ENCODE peak calls at places on chromosomes 1 and 21, in eight cellular contexts. One of them, this sample, is unnamed.

GRCh38 chr1:115748396-115749130 is 20.0 kb downstream of the CASQ2 start:
- DNase-seq in transverse colon: no peak
- DNase-seq in prostate gland: no peak
- DNase-seq in Panc1: no peak
- DNase-seq in sigmoid colon: no peak
- DNase-seq in breast epithelium: no peak
- DNase-seq in HCT116: peak; percentile 4
- DNase-seq in endothelial cell of umbilical vein: no peak
- DNase-seq in this sample: no peak

GRCh38 chr1:203289281-203289981 is 15.9 kb upstream of the BTG2 start:
- DNase-seq in HCT116: no peak
- DNase-seq in transverse colon: peak; percentile 77
- DNase-seq in breast epithelium: no peak
- DNase-seq in sigmoid colon: peak; percentile 73
- DNase-seq in prostate gland: no peak
- DNase-seq in endothelial cell of umbilical vein: no peak
- DNase-seq in Panc1: no peak
- DNase-seq in this sample: peak; percentile 95

GRCh38 chr1:223872308-223872878 is 26.6 kb upstream of the TP53BP2 start:
- DNase-seq in transverse colon: no peak
- DNase-seq in prostate gland: no peak
- DNase-seq in endothelial cell of umbilical vein: no peak
- DNase-seq in HCT116: no peak
- DNase-seq in Panc1: no peak
- DNase-seq in breast epithelium: no peak
- DNase-seq in sigmoid colon: no peak
- DNase-seq in this sample: no peak

GRCh38 chr1:221573727-221574126 is 168.2 kb downstream of the DUSP10 start:
- DNase-seq in sigmoid colon: no peak
- DNase-seq in Panc1: no peak
- DNase-seq in HCT116: no peak
- DNase-seq in breast epithelium: no peak
- DNase-seq in transverse colon: no peak
- DNase-seq in endothelial cell of umbilical vein: no peak
- DNase-seq in prostate gland: no peak
- DNase-seq in this sample: no peak

GRCh38 chr1:195530961-195531360 is 1077.3 kb downstream of the KCNT2 start:
- DNase-seq in prostate gland: no peak
- DNase-seq in sigmoid colon: no peak
- DNase-seq in HCT116: no peak
- DNase-seq in transverse colon: no peak
- DNase-seq in endothelial cell of umbilical vein: no peak
- DNase-seq in breast epithelium: no peak
- DNase-seq in Panc1: no peak
- DNase-seq in this sample: no peak

GRCh38 chr1:203295796-203296195 is 9.5 kb upstream of the BTG2 start:
- DNase-seq in endothelial cell of umbilical vein: no peak
- DNase-seq in sigmoid colon: no peak
- DNase-seq in breast epithelium: no peak
- DNase-seq in Panc1: no peak
- DNase-seq in transverse colon: no peak
- DNase-seq in prostate gland: no peak
- DNase-seq in HCT116: no peak
- DNase-seq in this sample: peak; percentile 83

GRCh38 chr1:62011007-62011406 is 183.6 kb upstream of the L1TD1 start:
- DNase-seq in breast epithelium: no peak
- DNase-seq in endothelial cell of umbilical vein: no peak
- DNase-seq in sigmoid colon: no peak
- DNase-seq in prostate gland: no peak
- DNase-seq in transverse colon: no peak
- DNase-seq in Panc1: no peak
- DNase-seq in HCT116: no peak
- DNase-seq in this sample: no peak

GRCh38 chr1:94579876-94580294 is 38.3 kb upstream of the F3 start:
- DNase-seq in HCT116: peak; percentile 60
- DNase-seq in breast epithelium: no peak
- DNase-seq in sigmoid colon: no peak
- DNase-seq in Panc1: no peak
- DNase-seq in prostate gland: no peak
- DNase-seq in endothelial cell of umbilical vein: no peak
- DNase-seq in transverse colon: no peak
- DNase-seq in this sample: no peak

GRCh38 chr1:212814989-212815388 is 23.3 kb downstream of the TATDN3 start:
- DNase-seq in prostate gland: peak; percentile 13
- DNase-seq in endothelial cell of umbilical vein: peak; percentile 27
- DNase-seq in sigmoid colon: no peak
- DNase-seq in breast epithelium: no peak
- DNase-seq in HCT116: no peak
- DNase-seq in transverse colon: no peak
- DNase-seq in Panc1: no peak
- DNase-seq in this sample: no peak

GRCh38 chr1:87760100-87760499 is 431.4 kb downstream of the LMO4 start:
- DNase-seq in transverse colon: no peak
- DNase-seq in prostate gland: no peak
- DNase-seq in Panc1: no peak
- DNase-seq in endothelial cell of umbilical vein: no peak
- DNase-seq in HCT116: no peak
- DNase-seq in breast epithelium: no peak
- DNase-seq in sigmoid colon: no peak
- DNase-seq in this sample: no peak

DNA sequence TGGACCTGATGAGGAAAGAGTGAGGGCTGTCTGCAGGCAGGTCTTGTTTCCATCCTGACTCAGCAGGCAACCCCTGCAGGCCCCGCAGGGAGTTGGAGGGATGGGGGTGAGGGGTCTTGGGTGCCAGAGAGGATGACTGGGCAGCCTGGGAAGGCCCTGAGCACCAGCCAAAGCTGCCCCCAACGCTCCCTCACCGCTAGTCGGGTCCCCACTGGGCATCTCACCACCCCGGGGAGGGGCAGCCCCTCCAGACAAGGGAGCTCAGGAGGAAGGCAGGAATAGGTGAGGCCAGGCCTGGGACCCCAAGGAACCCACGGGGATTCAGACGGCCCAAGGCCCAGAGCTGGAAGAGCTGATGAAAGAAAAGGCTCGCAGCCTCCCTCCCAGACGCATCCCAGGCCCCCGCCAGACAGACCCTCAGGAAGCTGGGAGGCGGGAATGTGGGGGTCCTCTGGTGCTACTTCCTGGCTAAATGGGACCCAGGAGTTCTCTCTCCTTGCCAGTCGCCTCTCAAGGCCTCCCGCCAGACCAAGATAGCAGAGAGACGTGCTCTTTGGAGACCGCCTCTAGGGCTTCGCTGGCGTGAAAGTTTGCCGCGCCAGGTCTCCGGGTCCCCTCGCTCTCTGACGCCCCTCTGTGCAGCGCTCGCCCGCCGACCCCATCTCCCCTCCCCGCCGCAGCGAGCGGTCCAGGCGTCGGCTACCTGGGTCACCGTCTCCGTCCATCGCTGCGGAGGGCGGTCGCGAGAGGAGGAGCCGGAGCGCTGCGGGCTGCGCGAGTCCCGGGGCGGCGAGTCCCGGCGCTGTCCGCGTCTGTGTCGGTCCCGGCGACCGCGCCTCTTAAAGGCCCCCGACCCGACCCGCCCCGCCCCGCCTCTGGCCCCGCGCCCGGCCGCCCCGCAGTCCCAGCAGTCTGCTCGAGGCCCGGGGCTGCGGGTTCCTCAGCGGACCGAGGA is at the start of gene FBXO2:
- DNase-seq in prostate gland: no peak
- DNase-seq in sigmoid colon: no peak
- DNase-seq in endothelial cell of umbilical vein: no peak
- DNase-seq in HCT116: peak; percentile 26
- DNase-seq in breast epithelium: no peak
- DNase-seq in Panc1: no peak
- DNase-seq in transverse colon: peak; percentile 33
- DNase-seq in this sample: peak; percentile 86
- TF ChIP-seq POLR2AphosphoS5 in prostate gland: no peak
- TF ChIP-seq POLR2AphosphoS5 in sigmoid colon: no peak
- TF ChIP-seq POLR2AphosphoS5 in endothelial cell of umbilical vein: no peak
- TF ChIP-seq POLR2AphosphoS5 in HCT116: peak; percentile 81
- TF ChIP-seq POLR2AphosphoS5 in breast epithelium: no peak
- TF ChIP-seq POLR2AphosphoS5 in Panc1: no peak
- TF ChIP-seq POLR2AphosphoS5 in transverse colon: no peak
- TF ChIP-seq POLR2AphosphoS5 in this sample: no peak

GRCh38 chr1:230261918-230262650 is 164.0 kb downstream of the PGBD5 start:
- DNase-seq in Panc1: no peak
- DNase-seq in breast epithelium: peak; percentile 20
- DNase-seq in prostate gland: no peak
- DNase-seq in endothelial cell of umbilical vein: no peak
- DNase-seq in sigmoid colon: no peak
- DNase-seq in transverse colon: no peak
- DNase-seq in HCT116: no peak
- DNase-seq in this sample: peak; percentile 35

GRCh38 chr1:230265200-230266115 is 160.7 kb downstream of the PGBD5 start:
- DNase-seq in endothelial cell of umbilical vein: no peak
- DNase-seq in breast epithelium: peak; percentile 5
- DNase-seq in Panc1: no peak
- DNase-seq in sigmoid colon: no peak
- DNase-seq in transverse colon: no peak
- DNase-seq in prostate gland: no peak
- DNase-seq in HCT116: no peak
- DNase-seq in this sample: peak; percentile 61

GRCh38 chr1:230263573-230264195 is 162.4 kb downstream of the PGBD5 start:
- DNase-seq in Panc1: no peak
- DNase-seq in sigmoid colon: no peak
- DNase-seq in transverse colon: no peak
- DNase-seq in prostate gland: no peak
- DNase-seq in breast epithelium: peak; percentile 31
- DNase-seq in HCT116: no peak
- DNase-seq in endothelial cell of umbilical vein: no peak
- DNase-seq in this sample: peak; percentile 29

GRCh38 chr1:230264342-230264741 is 161.8 kb downstream of the PGBD5 start:
- DNase-seq in transverse colon: no peak
- DNase-seq in sigmoid colon: no peak
- DNase-seq in HCT116: no peak
- DNase-seq in breast epithelium: no peak
- DNase-seq in Panc1: no peak
- DNase-seq in endothelial cell of umbilical vein: no peak
- DNase-seq in prostate gland: no peak
- DNase-seq in this sample: peak; percentile 37

DNA sequence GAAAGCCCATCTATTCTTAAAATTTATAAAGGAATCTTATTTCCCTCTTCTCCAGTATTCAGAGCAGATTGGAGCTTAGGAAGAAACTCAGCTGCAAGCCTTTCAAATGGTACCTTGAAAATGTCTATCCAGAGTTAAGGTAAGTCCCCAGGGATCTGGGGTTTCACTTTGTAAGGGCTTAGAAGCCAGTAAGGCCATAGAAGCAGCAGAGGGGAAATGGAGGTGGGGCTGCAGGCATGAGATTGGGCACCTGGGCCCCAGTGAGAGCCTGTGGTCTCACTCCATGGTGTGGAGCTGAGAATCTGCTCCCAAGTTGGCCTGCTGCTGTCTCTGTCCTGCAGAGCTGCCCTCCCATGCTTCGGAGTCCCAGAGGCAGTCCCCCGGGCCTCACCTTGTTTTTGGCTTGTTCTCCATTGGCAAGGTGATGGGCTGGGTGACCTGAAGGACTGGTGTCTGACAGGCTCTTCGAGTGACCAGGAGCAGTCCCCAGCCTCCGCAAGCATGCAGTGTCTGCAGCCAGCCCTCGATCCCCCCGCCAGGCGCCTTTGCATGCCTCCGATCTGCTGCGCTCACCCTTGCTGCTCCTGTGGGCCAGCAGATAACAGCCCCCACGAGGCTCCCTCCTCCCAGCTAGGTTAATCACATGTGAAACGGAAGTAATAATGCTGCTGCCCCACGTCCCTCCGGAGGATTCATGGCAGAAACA is 163.1 kb downstream of the PGBD5 start:
- DNase-seq in Panc1: no peak
- DNase-seq in endothelial cell of umbilical vein: no peak
- DNase-seq in transverse colon: no peak
- DNase-seq in sigmoid colon: no peak
- DNase-seq in breast epithelium: peak; percentile 38
- DNase-seq in prostate gland: no peak
- DNase-seq in HCT116: no peak
- DNase-seq in this sample: peak; percentile 62
- H3K4me3 ChIP-seq in Panc1: no peak overlapping the region
- H3K4me3 ChIP-seq in endothelial cell of umbilical vein: no peak overlapping the region
- H3K4me3 ChIP-seq in transverse colon: no peak overlapping the region
- H3K4me3 ChIP-seq in sigmoid colon: no peak overlapping the region
- H3K4me3 ChIP-seq in breast epithelium: no peak overlapping the region
- H3K4me3 ChIP-seq in prostate gland: no peak overlapping the region
- H3K4me3 ChIP-seq in HCT116: no peak overlapping the region
- H3K4me3 ChIP-seq in this sample: no peak overlapping the region

GRCh38 chr21:15059397-15059796 is 5.4 kb downstream of the NRIP1 start:
- DNase-seq in endothelial cell of umbilical vein: no peak
- DNase-seq in prostate gland: no peak
- DNase-seq in Panc1: no peak
- DNase-seq in breast epithelium: no peak
- DNase-seq in transverse colon: no peak
- DNase-seq in HCT116: no peak
- DNase-seq in sigmoid colon: no peak
- DNase-seq in this sample: no peak

GRCh38 chr21:15057290-15057689 is 7.5 kb downstream of the NRIP1 start:
- DNase-seq in transverse colon: peak; percentile 46
- DNase-seq in Panc1: no peak
- DNase-seq in endothelial cell of umbilical vein: no peak
- DNase-seq in prostate gland: no peak
- DNase-seq in HCT116: no peak
- DNase-seq in breast epithelium: no peak
- DNase-seq in sigmoid colon: no peak
- DNase-seq in this sample: no peak

GRCh38 chr21:15060776-15061175 is 4.0 kb downstream of the NRIP1 start:
- DNase-seq in Panc1: no peak
- DNase-seq in prostate gland: no peak
- DNase-seq in endothelial cell of umbilical vein: no peak
- DNase-seq in breast epithelium: no peak
- DNase-seq in transverse colon: no peak
- DNase-seq in HCT116: no peak
- DNase-seq in sigmoid colon: no peak
- DNase-seq in this sample: no peak

GRCh38 chr21:15061284-15061683 is 3.5 kb downstream of the NRIP1 start:
- DNase-seq in breast epithelium: no peak
- DNase-seq in transverse colon: no peak
- DNase-seq in endothelial cell of umbilical vein: peak; percentile 26
- DNase-seq in HCT116: no peak
- DNase-seq in Panc1: no peak
- DNase-seq in sigmoid colon: no peak
- DNase-seq in prostate gland: no peak
- DNase-seq in this sample: no peak

GRCh38 chr21:15058718-15059316 is 6.0 kb downstream of the NRIP1 start:
- DNase-seq in sigmoid colon: no peak
- DNase-seq in breast epithelium: no peak
- DNase-seq in transverse colon: no peak
- DNase-seq in prostate gland: no peak
- DNase-seq in HCT116: peak; percentile 32
- DNase-seq in endothelial cell of umbilical vein: peak; percentile 36
- DNase-seq in Panc1: no peak
- DNase-seq in this sample: no peak
- H3K27ac ChIP-seq in sigmoid colon: no peak overlapping the region
- H3K27ac ChIP-seq in breast epithelium: peak overlapping the region; percentile 23
- H3K27ac ChIP-seq in transverse colon: peak overlapping the region; percentile 65
- H3K27ac ChIP-seq in prostate gland: peak overlapping the region; percentile 48
- H3K27ac ChIP-seq in HCT116: peak overlapping the region; percentile 95
- H3K27ac ChIP-seq in endothelial cell of umbilical vein: no peak overlapping the region
- H3K27ac ChIP-seq in Panc1: peak overlapping the region; percentile 75
- H3K27ac ChIP-seq in this sample: peak overlapping the region; percentile 46

DNA sequence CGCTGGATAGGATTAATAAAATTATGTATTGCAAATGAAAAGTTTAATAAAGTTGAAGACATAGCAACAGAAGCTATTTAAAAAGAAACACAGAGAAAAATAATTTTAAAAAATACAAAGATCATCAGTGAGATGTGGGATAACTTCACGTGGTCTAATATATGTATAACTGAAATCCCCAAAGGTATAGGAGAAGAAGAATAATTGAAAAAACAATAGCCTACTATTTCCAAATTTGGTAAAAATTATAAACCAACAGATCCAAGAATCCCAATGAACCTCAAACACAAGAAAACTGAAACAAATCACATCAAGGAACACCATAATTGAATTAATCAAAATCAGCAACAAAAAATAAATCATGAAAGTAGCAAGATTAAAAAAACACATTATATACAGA is 44.9 kb downstream of the GREM2 start:
- DNase-seq in endothelial cell of umbilical vein: no peak
- DNase-seq in sigmoid colon: no peak
- DNase-seq in breast epithelium: no peak
- DNase-seq in prostate gland: no peak
- DNase-seq in transverse colon: no peak
- DNase-seq in HCT116: no peak
- DNase-seq in Panc1: no peak
- DNase-seq in this sample: no peak
- TF ChIP-seq POLR2AphosphoS5 in endothelial cell of umbilical vein: no peak
- TF ChIP-seq POLR2AphosphoS5 in sigmoid colon: no peak
- TF ChIP-seq POLR2AphosphoS5 in breast epithelium: no peak
- TF ChIP-seq POLR2AphosphoS5 in prostate gland: no peak
- TF ChIP-seq POLR2AphosphoS5 in transverse colon: no peak
- TF ChIP-seq POLR2AphosphoS5 in HCT116: no peak
- TF ChIP-seq POLR2AphosphoS5 in Panc1: no peak
- TF ChIP-seq POLR2AphosphoS5 in this sample: no peak